ENCODE peak calls at places on chromosomes 12 and 14, in four cellular contexts. One of them, this sample, is unnamed.

GRCh38 chr12:109721276-109721675 is 7.7 kb downstream of the FAM222A start:
- DNase-seq in SK-N-SH: no peak
- DNase-seq in HepG2: no peak
- DNase-seq in HCT116: no peak
- DNase-seq in this sample: no peak

GRCh38 chr14:73713804-73714655 is at the start of gene PNMA1:
- DNase-seq in SK-N-SH: peak; percentile 98
- DNase-seq in HepG2: peak; percentile 69
- DNase-seq in HCT116: no peak
- DNase-seq in this sample: no peak

GRCh38 chr12:50986961-50987737 is 34.8 kb downstream of the HIGD1C start:
- DNase-seq in SK-N-SH: peak; percentile 44
- DNase-seq in HepG2: peak; percentile 46
- DNase-seq in HCT116: peak; percentile 15
- DNase-seq in this sample: peak; percentile 6

GRCh38 chr12:81610955-81611889 is 147.9 kb downstream of the PPFIA2 start:
- DNase-seq in SK-N-SH: peak; percentile 15
- DNase-seq in HepG2: peak; percentile 28
- DNase-seq in HCT116: no peak
- DNase-seq in this sample: no peak

GRCh38 chr12:3321881-3322280 is 169.1 kb upstream of the PRMT8 start:
- DNase-seq in SK-N-SH: no peak
- DNase-seq in HepG2: no peak
- DNase-seq in HCT116: no peak
- DNase-seq in this sample: no peak

GRCh38 chr12:68481181-68481941 is 129.3 kb upstream of the RAP1B start:
- DNase-seq in SK-N-SH: no peak
- DNase-seq in HepG2: no peak
- DNase-seq in HCT116: no peak
- DNase-seq in this sample: no peak

GRCh38 chr12:58877243-58877743 is 43.0 kb downstream of the LRIG3 start:
- DNase-seq in SK-N-SH: no peak
- DNase-seq in HepG2: peak; percentile 35
- DNase-seq in HCT116: no peak
- DNase-seq in this sample: no peak

GRCh38 chr14:47917344-47917954 is 242.0 kb upstream of the MDGA2 start:
- DNase-seq in SK-N-SH: no peak
- DNase-seq in HepG2: peak; percentile 9
- DNase-seq in HCT116: peak; percentile 28
- DNase-seq in this sample: peak; percentile 16

GRCh38 chr12:20188930-20189653 is 179.2 kb upstream of the PDE3A start:
- DNase-seq in SK-N-SH: no peak
- DNase-seq in HepG2: peak; percentile 35
- DNase-seq in HCT116: no peak
- DNase-seq in this sample: no peak

GRCh38 chr12:99130808-99131538 is 485.9 kb downstream of the APAF1 start:
- DNase-seq in SK-N-SH: no peak
- DNase-seq in HepG2: no peak
- DNase-seq in HCT116: no peak
- DNase-seq in this sample: peak; percentile 56

GRCh38 chr12:109631236-109632150 is 57.9 kb downstream of the MVK start:
- DNase-seq in SK-N-SH: no peak
- DNase-seq in HepG2: no peak
- DNase-seq in HCT116: no peak
- DNase-seq in this sample: no peak

GRCh38 chr14:69571879-69572633 is 2.6 kb downstream of the CCDC177 start:
- DNase-seq in SK-N-SH: peak; percentile 84
- DNase-seq in HepG2: peak; percentile 17
- DNase-seq in HCT116: no peak
- DNase-seq in this sample: no peak

GRCh38 chr12:127174881-127175280 is 1092.1 kb upstream of the TMEM132C start:
- DNase-seq in SK-N-SH: no peak
- DNase-seq in HepG2: no peak
- DNase-seq in HCT116: no peak
- DNase-seq in this sample: no peak

GRCh38 chr14:100668352-100668751 is 58.3 kb upstream of the DLK1 start:
- DNase-seq in SK-N-SH: no peak
- DNase-seq in HepG2: no peak
- DNase-seq in HCT116: no peak
- DNase-seq in this sample: no peak

GRCh38 chr12:113244015-113244983 is 23.0 kb downstream of the TPCN1 start:
- DNase-seq in SK-N-SH: peak; percentile 56
- DNase-seq in HepG2: no peak
- DNase-seq in HCT116: no peak
- DNase-seq in this sample: no peak

GRCh38 chr12:109999983-110000505 is 814 bp downstream of the ANKRD13A start:
- DNase-seq in SK-N-SH: no peak
- DNase-seq in HepG2: no peak
- DNase-seq in HCT116: no peak
- DNase-seq in this sample: no peak

GRCh38 chr12:130633771-130634170 is 82.3 kb downstream of the RIMBP2 start:
- DNase-seq in SK-N-SH: peak; percentile 81
- DNase-seq in HepG2: no peak
- DNase-seq in HCT116: no peak
- DNase-seq in this sample: no peak

GRCh38 chr14:72104011-72104613 is 171.9 kb downstream of the RGS6 start:
- DNase-seq in SK-N-SH: peak; percentile 36
- DNase-seq in HepG2: no peak
- DNase-seq in HCT116: peak; percentile 3
- DNase-seq in this sample: no peak

GRCh38 chr14:62077676-62078261 is 315.5 kb downstream of the SNAPC1 start:
- DNase-seq in SK-N-SH: no peak
- DNase-seq in HepG2: no peak
- DNase-seq in HCT116: no peak
- DNase-seq in this sample: no peak

GRCh38 chr12:127272864-127273263 is 994.1 kb upstream of the TMEM132C start:
- DNase-seq in SK-N-SH: no peak
- DNase-seq in HepG2: no peak
- DNase-seq in HCT116: no peak
- DNase-seq in this sample: no peak

GRCh38 chr14:55572578-55572977 is 7.4 kb upstream of the KTN1 start:
- DNase-seq in SK-N-SH: peak; percentile 41
- DNase-seq in HepG2: peak; percentile 72
- DNase-seq in HCT116: no peak
- DNase-seq in this sample: no peak

GRCh38 chr14:93953263-93953662 is 23.1 kb downstream of the ASB2 start:
- DNase-seq in SK-N-SH: peak; percentile 42
- DNase-seq in HepG2: peak; percentile 50
- DNase-seq in HCT116: no peak
- DNase-seq in this sample: no peak

GRCh38 chr12:6775775-6776174 is 3.5 kb downstream of the LAG3 start:
- DNase-seq in SK-N-SH: no peak
- DNase-seq in HepG2: peak; percentile 60
- DNase-seq in HCT116: no peak
- DNase-seq in this sample: no peak

GRCh38 chr14:81193924-81194633 is 26.7 kb downstream of the GTF2A1 start:
- DNase-seq in SK-N-SH: no peak
- DNase-seq in HepG2: no peak
- DNase-seq in HCT116: no peak
- DNase-seq in this sample: no peak

GRCh38 chr14:75247286-75247922 is 31.2 kb upstream of the FOS start:
- DNase-seq in SK-N-SH: no peak
- DNase-seq in HepG2: peak; percentile 77
- DNase-seq in HCT116: no peak
- DNase-seq in this sample: no peak

GRCh38 chr14:95291859-95292542 is 27.7 kb downstream of the CLMN start:
- DNase-seq in SK-N-SH: peak; percentile 48
- DNase-seq in HepG2: no peak
- DNase-seq in HCT116: peak; percentile 21
- DNase-seq in this sample: no peak

GRCh38 chr12:91155990-91156389 is 26.6 kb downstream of the DCN start:
- DNase-seq in SK-N-SH: no peak
- DNase-seq in HepG2: no peak
- DNase-seq in HCT116: no peak
- DNase-seq in this sample: no peak

GRCh38 chr14:79809849-79810612 is 401.3 kb downstream of the DIO2 start:
- DNase-seq in SK-N-SH: no peak
- DNase-seq in HepG2: no peak
- DNase-seq in HCT116: no peak
- DNase-seq in this sample: no peak

GRCh38 chr12:47731723-47732122 is 6.4 kb upstream of the ENDOU start:
- DNase-seq in SK-N-SH: no peak
- DNase-seq in HepG2: no peak
- DNase-seq in HCT116: no peak
- DNase-seq in this sample: no peak

GRCh38 chr14:52266179-52266578 is 1.3 kb upstream of the PTGDR start:
- DNase-seq in SK-N-SH: no peak
- DNase-seq in HepG2: no peak
- DNase-seq in HCT116: no peak
- DNase-seq in this sample: no peak

GRCh38 chr14:52263190-52263589 is 4.3 kb upstream of the PTGDR start:
- DNase-seq in SK-N-SH: no peak
- DNase-seq in HepG2: no peak
- DNase-seq in HCT116: no peak
- DNase-seq in this sample: no peak

GRCh38 chr14:52265248-52265647 is 2.2 kb upstream of the PTGDR start:
- DNase-seq in SK-N-SH: no peak
- DNase-seq in HepG2: no peak
- DNase-seq in HCT116: no peak
- DNase-seq in this sample: no peak

GRCh38 chr14:52259452-52259851 is 8.0 kb upstream of the PTGDR start:
- DNase-seq in SK-N-SH: no peak
- DNase-seq in HepG2: no peak
- DNase-seq in HCT116: no peak
- DNase-seq in this sample: no peak

DNA sequence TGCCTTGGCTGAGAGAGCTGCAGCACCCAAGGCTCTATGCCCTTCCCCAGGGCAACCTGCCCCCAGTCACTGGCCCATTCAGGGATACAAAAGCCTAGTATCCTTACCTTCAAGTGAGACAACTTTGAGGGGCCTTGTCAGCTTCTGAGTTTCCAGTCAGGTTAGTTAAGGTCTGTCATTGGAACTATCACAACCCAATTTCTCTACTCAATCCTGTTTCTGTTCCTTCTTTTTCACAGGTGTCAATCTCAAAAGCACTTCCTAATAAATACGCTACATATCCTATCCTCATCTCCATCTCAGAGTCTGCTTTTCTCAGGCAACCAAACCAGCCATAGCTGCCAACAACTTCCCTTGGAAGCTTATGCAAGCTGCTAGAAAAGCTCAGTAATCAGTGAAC is 4.9 kb upstream of the PTGDR start:
- DNase-seq in SK-N-SH: no peak
- DNase-seq in HepG2: no peak
- DNase-seq in HCT116: no peak
- DNase-seq in this sample: no peak
- H3K9ac ChIP-seq in SK-N-SH: no peak overlapping the region
- H3K9ac ChIP-seq in HepG2: no peak overlapping the region
- H3K9ac ChIP-seq in HCT116: no peak overlapping the region
- H3K9ac ChIP-seq in this sample: no peak overlapping the region

GRCh38 chr12:56165369-56165768 is 7.2 kb downstream of the MYL6 start:
- DNase-seq in SK-N-SH: no peak
- DNase-seq in HepG2: no peak
- DNase-seq in HCT116: no peak
- DNase-seq in this sample: no peak
- TF ChIP-seq POLR2AphosphoS5 in SK-N-SH: no peak
- TF ChIP-seq POLR2AphosphoS5 in HepG2: no peak
- TF ChIP-seq POLR2AphosphoS5 in HCT116: peak; percentile 24
- TF ChIP-seq POLR2AphosphoS5 in this sample: no peak

DNA sequence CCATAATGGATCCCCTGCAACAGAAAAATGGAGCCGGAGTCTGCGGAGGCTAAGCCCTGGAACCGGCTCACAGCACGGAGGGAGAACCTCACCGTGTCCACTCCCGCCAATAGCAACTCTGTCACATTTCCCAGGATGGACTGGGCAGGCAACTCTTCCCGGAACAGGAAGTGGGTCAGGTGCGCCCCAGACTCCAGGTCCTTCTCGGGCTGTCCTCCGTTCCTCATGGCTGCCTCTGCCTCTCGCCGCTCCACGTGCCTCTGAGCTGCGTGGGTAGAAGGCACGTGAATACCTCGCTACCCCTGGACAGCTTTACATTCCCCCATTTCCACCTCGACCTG is 2.2 kb downstream of the CYP27B1 start:
- DNase-seq in SK-N-SH: no peak
- DNase-seq in HepG2: no peak
- DNase-seq in HCT116: no peak
- DNase-seq in this sample: no peak
- H3K9ac ChIP-seq in SK-N-SH: no peak overlapping the region
- H3K9ac ChIP-seq in HepG2: peak overlapping the region; percentile 50
- H3K9ac ChIP-seq in HCT116: peak overlapping the region; percentile 81
- H3K9ac ChIP-seq in this sample: no peak overlapping the region

DNA sequence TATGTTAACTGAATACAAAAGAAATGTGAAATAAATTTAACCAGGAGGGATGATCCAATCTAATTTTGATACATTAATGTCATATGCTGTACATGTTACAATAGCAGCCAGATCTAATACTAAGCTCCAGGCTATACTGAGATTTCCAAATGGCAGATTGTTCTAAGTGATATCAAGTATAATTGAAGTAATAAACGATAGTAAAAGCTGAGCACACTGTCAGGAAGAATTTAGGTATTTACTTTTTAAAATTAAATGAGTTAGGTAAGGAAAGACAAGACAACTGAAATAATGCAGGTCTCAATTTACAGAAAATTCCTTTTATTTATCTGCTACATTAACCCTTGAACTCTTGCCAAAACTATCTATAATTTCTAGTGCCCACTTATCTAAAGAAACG is 39.9 kb downstream of the INSM2 start:
- DNase-seq in SK-N-SH: peak; percentile 66
- DNase-seq in HepG2: no peak
- DNase-seq in HCT116: no peak
- DNase-seq in this sample: no peak
- TF ChIP-seq POLR2AphosphoS5 in SK-N-SH: no peak
- TF ChIP-seq POLR2AphosphoS5 in HepG2: no peak
- TF ChIP-seq POLR2AphosphoS5 in HCT116: no peak
- TF ChIP-seq POLR2AphosphoS5 in this sample: no peak

This sample was measured in SK-N-MC.